ENCODE peak calls at places on chromosomes 7 and 10, in ten cellular contexts. One of them, this sample, is unnamed.
A peak's percentile ranks its signal among the peaks of the same experiment; 100 is the strongest.

GRCh38 chr7:100585511-100586265 is at the start of gene LRCH4:
- DNase-seq in dorsolateral prefrontal cortex: peak; percentile 49
- DNase-seq in brain microvascular endothelial cell: peak; percentile 7
- DNase-seq in endothelial cell of umbilical vein: no peak
- DNase-seq in CD8-positive, alpha-beta memory T cell: peak; percentile 62
- DNase-seq in HCT116: no peak
- DNase-seq in RWPE2: no peak
- DNase-seq in caudate nucleus: peak; percentile 76
- DNase-seq in HL-60: peak; percentile 31
- DNase-seq in GM23338: peak; percentile 81
- DNase-seq in this sample: no peak

GRCh38 chr7:137343483-137343841 is at the start of gene PTN:
- DNase-seq in endothelial cell of umbilical vein: no peak
- DNase-seq in brain microvascular endothelial cell: peak; percentile 14
- DNase-seq in GM23338: peak; percentile 82
- DNase-seq in RWPE2: no peak
- DNase-seq in CD8-positive, alpha-beta memory T cell: no peak
- DNase-seq in caudate nucleus: peak; percentile 34
- DNase-seq in dorsolateral prefrontal cortex: peak; percentile 9
- DNase-seq in HCT116: no peak
- DNase-seq in HL-60: no peak
- DNase-seq in this sample: peak; percentile 43

GRCh38 chr7:106717997-106718871 is 57.3 kb upstream of the CCDC71L start:
- DNase-seq in HCT116: peak; percentile 87
- DNase-seq in brain microvascular endothelial cell: peak; percentile 95
- DNase-seq in HL-60: peak; percentile 76
- DNase-seq in dorsolateral prefrontal cortex: no peak
- DNase-seq in RWPE2: peak; percentile 61
- DNase-seq in endothelial cell of umbilical vein: peak; percentile 98
- DNase-seq in caudate nucleus: no peak
- DNase-seq in CD8-positive, alpha-beta memory T cell: peak; percentile 2
- DNase-seq in GM23338: peak; percentile 52
- DNase-seq in this sample: peak; percentile 88

GRCh38 chr7:73451780-73452398 is 18.3 kb downstream of the FZD9 start:
- DNase-seq in CD8-positive, alpha-beta memory T cell: no peak
- DNase-seq in caudate nucleus: no peak
- DNase-seq in HL-60: peak; percentile 46
- DNase-seq in RWPE2: no peak
- DNase-seq in dorsolateral prefrontal cortex: peak; percentile 35
- DNase-seq in endothelial cell of umbilical vein: peak; percentile 68
- DNase-seq in brain microvascular endothelial cell: peak; percentile 50
- DNase-seq in HCT116: peak; percentile 39
- DNase-seq in GM23338: peak; percentile 72
- DNase-seq in this sample: peak; percentile 42

GRCh38 chr7:83410989-83411591 is 237.8 kb downstream of the SEMA3E start:
- DNase-seq in CD8-positive, alpha-beta memory T cell: no peak
- DNase-seq in HCT116: peak; percentile 36
- DNase-seq in caudate nucleus: no peak
- DNase-seq in brain microvascular endothelial cell: peak; percentile 16
- DNase-seq in HL-60: peak; percentile 5
- DNase-seq in GM23338: peak; percentile 78
- DNase-seq in endothelial cell of umbilical vein: peak; percentile 54
- DNase-seq in dorsolateral prefrontal cortex: no peak
- DNase-seq in RWPE2: no peak
- DNase-seq in this sample: peak; percentile 15

GRCh38 chr10:96311180-96311697 is 7.0 kb downstream of the DNTT start:
- DNase-seq in GM23338: no peak
- DNase-seq in HL-60: no peak
- DNase-seq in RWPE2: no peak
- DNase-seq in brain microvascular endothelial cell: no peak
- DNase-seq in endothelial cell of umbilical vein: no peak
- DNase-seq in caudate nucleus: no peak
- DNase-seq in dorsolateral prefrontal cortex: no peak
- DNase-seq in HCT116: no peak
- DNase-seq in CD8-positive, alpha-beta memory T cell: no peak
- DNase-seq in this sample: no peak

GRCh38 chr7:48084727-48085432 is 4.2 kb upstream of the UPP1 start:
- DNase-seq in HL-60: peak; percentile 85
- DNase-seq in brain microvascular endothelial cell: peak; percentile 98
- DNase-seq in dorsolateral prefrontal cortex: no peak
- DNase-seq in caudate nucleus: no peak
- DNase-seq in GM23338: no peak
- DNase-seq in CD8-positive, alpha-beta memory T cell: peak; percentile 45
- DNase-seq in endothelial cell of umbilical vein: peak; percentile 90
- DNase-seq in RWPE2: peak; percentile 95
- DNase-seq in HCT116: peak; percentile 87
- DNase-seq in this sample: peak; percentile 88

GRCh38 chr7:116167177-116167576 is 43.2 kb upstream of the TES start:
- DNase-seq in brain microvascular endothelial cell: no peak
- DNase-seq in RWPE2: no peak
- DNase-seq in endothelial cell of umbilical vein: no peak
- DNase-seq in CD8-positive, alpha-beta memory T cell: no peak
- DNase-seq in HCT116: no peak
- DNase-seq in caudate nucleus: no peak
- DNase-seq in dorsolateral prefrontal cortex: no peak
- DNase-seq in GM23338: peak; percentile 34
- DNase-seq in HL-60: peak; percentile 73
- DNase-seq in this sample: no peak

GRCh38 chr7:42883950-42884349 is 27.9 kb downstream of the C7orf25 start:
- DNase-seq in HCT116: no peak
- DNase-seq in endothelial cell of umbilical vein: no peak
- DNase-seq in dorsolateral prefrontal cortex: no peak
- DNase-seq in CD8-positive, alpha-beta memory T cell: no peak
- DNase-seq in GM23338: peak; percentile 31
- DNase-seq in brain microvascular endothelial cell: no peak
- DNase-seq in HL-60: peak; percentile 50
- DNase-seq in caudate nucleus: no peak
- DNase-seq in RWPE2: peak; percentile 84
- DNase-seq in this sample: no peak

GRCh38 chr7:115216652-115217051 is 294.8 kb downstream of the MDFIC start:
- DNase-seq in RWPE2: no peak
- DNase-seq in HL-60: no peak
- DNase-seq in brain microvascular endothelial cell: no peak
- DNase-seq in dorsolateral prefrontal cortex: no peak
- DNase-seq in endothelial cell of umbilical vein: no peak
- DNase-seq in GM23338: no peak
- DNase-seq in CD8-positive, alpha-beta memory T cell: no peak
- DNase-seq in caudate nucleus: no peak
- DNase-seq in HCT116: no peak
- DNase-seq in this sample: no peak

GRCh38 chr7:68820321-68820720 is 778.0 kb upstream of the AUTS2 start:
- DNase-seq in RWPE2: no peak
- DNase-seq in caudate nucleus: no peak
- DNase-seq in endothelial cell of umbilical vein: no peak
- DNase-seq in CD8-positive, alpha-beta memory T cell: no peak
- DNase-seq in dorsolateral prefrontal cortex: no peak
- DNase-seq in HCT116: no peak
- DNase-seq in HL-60: no peak
- DNase-seq in GM23338: no peak
- DNase-seq in brain microvascular endothelial cell: no peak
- DNase-seq in this sample: no peak

GRCh38 chr7:82053453-82054032 is 283.7 kb upstream of the HGF start:
- DNase-seq in GM23338: no peak
- DNase-seq in HL-60: no peak
- DNase-seq in HCT116: no peak
- DNase-seq in caudate nucleus: no peak
- DNase-seq in brain microvascular endothelial cell: no peak
- DNase-seq in endothelial cell of umbilical vein: no peak
- DNase-seq in dorsolateral prefrontal cortex: no peak
- DNase-seq in CD8-positive, alpha-beta memory T cell: no peak
- DNase-seq in RWPE2: no peak
- DNase-seq in this sample: no peak

GRCh38 chr7:82051641-82052040 is 281.8 kb upstream of the HGF start:
- DNase-seq in HL-60: no peak
- DNase-seq in brain microvascular endothelial cell: no peak
- DNase-seq in dorsolateral prefrontal cortex: no peak
- DNase-seq in CD8-positive, alpha-beta memory T cell: no peak
- DNase-seq in HCT116: no peak
- DNase-seq in GM23338: no peak
- DNase-seq in RWPE2: no peak
- DNase-seq in caudate nucleus: no peak
- DNase-seq in endothelial cell of umbilical vein: no peak
- DNase-seq in this sample: no peak

GRCh38 chr7:82050792-82051191 is 280.9 kb upstream of the HGF start:
- DNase-seq in HCT116: no peak
- DNase-seq in CD8-positive, alpha-beta memory T cell: no peak
- DNase-seq in endothelial cell of umbilical vein: no peak
- DNase-seq in brain microvascular endothelial cell: peak; percentile 80
- DNase-seq in HL-60: no peak
- DNase-seq in RWPE2: no peak
- DNase-seq in dorsolateral prefrontal cortex: no peak
- DNase-seq in GM23338: no peak
- DNase-seq in caudate nucleus: no peak
- DNase-seq in this sample: no peak

GRCh38 chr7:82049442-82049841 is 279.6 kb upstream of the HGF start:
- DNase-seq in HCT116: no peak
- DNase-seq in HL-60: no peak
- DNase-seq in CD8-positive, alpha-beta memory T cell: no peak
- DNase-seq in brain microvascular endothelial cell: peak; percentile 45
- DNase-seq in caudate nucleus: no peak
- DNase-seq in GM23338: no peak
- DNase-seq in RWPE2: no peak
- DNase-seq in endothelial cell of umbilical vein: no peak
- DNase-seq in dorsolateral prefrontal cortex: no peak
- DNase-seq in this sample: no peak

DNA sequence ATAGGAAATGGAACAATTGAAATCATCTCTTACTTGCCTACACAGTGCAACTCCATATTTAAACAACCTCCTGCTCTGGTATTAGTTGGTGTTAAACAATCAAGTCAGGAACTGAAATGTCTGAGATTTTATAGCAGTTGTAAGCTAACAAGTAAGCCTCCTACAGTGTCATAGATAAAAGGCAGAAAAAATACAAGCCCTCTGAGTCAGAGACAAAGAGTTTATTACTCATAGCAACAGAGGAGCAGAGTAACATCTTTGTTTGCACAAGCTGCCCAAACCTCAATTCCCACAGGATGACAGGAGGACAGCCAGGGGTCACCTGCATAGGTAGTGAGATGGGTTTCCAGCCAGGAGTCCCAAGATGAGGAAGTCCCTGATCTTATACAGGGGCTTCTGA is 280.3 kb upstream of the HGF start:
- DNase-seq in CD8-positive, alpha-beta memory T cell: no peak
- DNase-seq in RWPE2: no peak
- DNase-seq in endothelial cell of umbilical vein: peak; percentile 66
- DNase-seq in brain microvascular endothelial cell: peak; percentile 85
- DNase-seq in HL-60: no peak
- DNase-seq in dorsolateral prefrontal cortex: no peak
- DNase-seq in caudate nucleus: no peak
- DNase-seq in GM23338: peak; percentile 6
- DNase-seq in HCT116: peak; percentile 59
- DNase-seq in this sample: peak; percentile 55
- H3K27ac ChIP-seq in CD8-positive, alpha-beta memory T cell: no peak overlapping the region
- H3K27ac ChIP-seq in RWPE2: no peak overlapping the region
- H3K27ac ChIP-seq in endothelial cell of umbilical vein: peak overlapping the region; percentile 48
- H3K27ac ChIP-seq in brain microvascular endothelial cell: peak overlapping the region; percentile 80
- H3K27ac ChIP-seq in HL-60: no peak overlapping the region
- H3K27ac ChIP-seq in dorsolateral prefrontal cortex: peak overlapping the region; percentile 55
- H3K27ac ChIP-seq in caudate nucleus: peak overlapping the region; percentile 18
- H3K27ac ChIP-seq in GM23338: no peak overlapping the region
- H3K27ac ChIP-seq in HCT116: no peak overlapping the region
- H3K27ac ChIP-seq in this sample: peak overlapping the region; percentile 55

GRCh38 chr10:14413583-14413982 is 82.9 kb upstream of the FRMD4A start:
- DNase-seq in dorsolateral prefrontal cortex: no peak
- DNase-seq in caudate nucleus: no peak
- DNase-seq in HCT116: no peak
- DNase-seq in brain microvascular endothelial cell: no peak
- DNase-seq in CD8-positive, alpha-beta memory T cell: no peak
- DNase-seq in endothelial cell of umbilical vein: no peak
- DNase-seq in GM23338: no peak
- DNase-seq in RWPE2: no peak
- DNase-seq in HL-60: no peak
- DNase-seq in this sample: no peak
- H3K27ac ChIP-seq in dorsolateral prefrontal cortex: no peak overlapping the region
- H3K27ac ChIP-seq in caudate nucleus: no peak overlapping the region
- H3K27ac ChIP-seq in HCT116: no peak overlapping the region
- H3K27ac ChIP-seq in brain microvascular endothelial cell: peak overlapping the region; percentile 3
- H3K27ac ChIP-seq in CD8-positive, alpha-beta memory T cell: no peak overlapping the region
- H3K27ac ChIP-seq in endothelial cell of umbilical vein: no peak overlapping the region
- H3K27ac ChIP-seq in GM23338: no peak overlapping the region
- H3K27ac ChIP-seq in RWPE2: no peak overlapping the region
- H3K27ac ChIP-seq in HL-60: no peak overlapping the region
- H3K27ac ChIP-seq in this sample: no peak overlapping the region

GRCh38 chr10:62018141-62018911 is 116.8 kb downstream of the ARID5B start:
- DNase-seq in caudate nucleus: no peak
- DNase-seq in GM23338: no peak
- DNase-seq in brain microvascular endothelial cell: no peak
- DNase-seq in CD8-positive, alpha-beta memory T cell: no peak
- DNase-seq in RWPE2: no peak
- DNase-seq in endothelial cell of umbilical vein: no peak
- DNase-seq in HCT116: no peak
- DNase-seq in dorsolateral prefrontal cortex: no peak
- DNase-seq in HL-60: no peak
- DNase-seq in this sample: no peak
- H3K27ac ChIP-seq in caudate nucleus: no peak overlapping the region
- H3K27ac ChIP-seq in GM23338: no peak overlapping the region
- H3K27ac ChIP-seq in brain microvascular endothelial cell: no peak overlapping the region
- H3K27ac ChIP-seq in CD8-positive, alpha-beta memory T cell: no peak overlapping the region
- H3K27ac ChIP-seq in RWPE2: peak overlapping the region; percentile 83
- H3K27ac ChIP-seq in endothelial cell of umbilical vein: no peak overlapping the region
- H3K27ac ChIP-seq in HCT116: no peak overlapping the region
- H3K27ac ChIP-seq in dorsolateral prefrontal cortex: no peak overlapping the region
- H3K27ac ChIP-seq in HL-60: no peak overlapping the region
- H3K27ac ChIP-seq in this sample: no peak overlapping the region

GRCh38 chr7:2628891-2629290 is 2.9 kb upstream of the TTYH3 start:
- DNase-seq in dorsolateral prefrontal cortex: no peak
- DNase-seq in HL-60: no peak
- DNase-seq in CD8-positive, alpha-beta memory T cell: no peak
- DNase-seq in HCT116: no peak
- DNase-seq in RWPE2: no peak
- DNase-seq in brain microvascular endothelial cell: no peak
- DNase-seq in caudate nucleus: no peak
- DNase-seq in GM23338: no peak
- DNase-seq in endothelial cell of umbilical vein: no peak
- DNase-seq in this sample: no peak

GRCh38 chr7:2626498-2627117 is 5.2 kb upstream of the TTYH3 start:
- DNase-seq in GM23338: no peak
- DNase-seq in dorsolateral prefrontal cortex: no peak
- DNase-seq in HCT116: no peak
- DNase-seq in endothelial cell of umbilical vein: peak; percentile 87
- DNase-seq in brain microvascular endothelial cell: no peak
- DNase-seq in RWPE2: no peak
- DNase-seq in CD8-positive, alpha-beta memory T cell: no peak
- DNase-seq in HL-60: no peak
- DNase-seq in caudate nucleus: no peak
- DNase-seq in this sample: no peak

GRCh38 chr7:2629740-2630681 is 1.8 kb upstream of the TTYH3 start:
- DNase-seq in HCT116: no peak
- DNase-seq in CD8-positive, alpha-beta memory T cell: no peak
- DNase-seq in RWPE2: no peak
- DNase-seq in dorsolateral prefrontal cortex: peak; percentile 93
- DNase-seq in brain microvascular endothelial cell: no peak
- DNase-seq in GM23338: no peak
- DNase-seq in HL-60: no peak
- DNase-seq in endothelial cell of umbilical vein: no peak
- DNase-seq in caudate nucleus: no peak
- DNase-seq in this sample: no peak

GRCh38 chr7:2628137-2628482 is 3.7 kb upstream of the TTYH3 start:
- DNase-seq in GM23338: no peak
- DNase-seq in caudate nucleus: no peak
- DNase-seq in HCT116: no peak
- DNase-seq in dorsolateral prefrontal cortex: no peak
- DNase-seq in CD8-positive, alpha-beta memory T cell: no peak
- DNase-seq in RWPE2: no peak
- DNase-seq in endothelial cell of umbilical vein: no peak
- DNase-seq in brain microvascular endothelial cell: no peak
- DNase-seq in HL-60: no peak
- DNase-seq in this sample: no peak

GRCh38 chr7:2627258-2628136 is 4.3 kb upstream of the TTYH3 start:
- DNase-seq in brain microvascular endothelial cell: no peak
- DNase-seq in caudate nucleus: no peak
- DNase-seq in RWPE2: no peak
- DNase-seq in CD8-positive, alpha-beta memory T cell: no peak
- DNase-seq in HL-60: no peak
- DNase-seq in dorsolateral prefrontal cortex: no peak
- DNase-seq in endothelial cell of umbilical vein: no peak
- DNase-seq in GM23338: no peak
- DNase-seq in HCT116: no peak
- DNase-seq in this sample: no peak
- H3K27ac ChIP-seq in brain microvascular endothelial cell: no peak overlapping the region
- H3K27ac ChIP-seq in caudate nucleus: peak overlapping the region; percentile 11
- H3K27ac ChIP-seq in RWPE2: no peak overlapping the region
- H3K27ac ChIP-seq in CD8-positive, alpha-beta memory T cell: no peak overlapping the region
- H3K27ac ChIP-seq in HL-60: no peak overlapping the region
- H3K27ac ChIP-seq in dorsolateral prefrontal cortex: no peak overlapping the region
- H3K27ac ChIP-seq in endothelial cell of umbilical vein: peak overlapping the region; percentile 83
- H3K27ac ChIP-seq in GM23338: no peak overlapping the region
- H3K27ac ChIP-seq in HCT116: no peak overlapping the region
- H3K27ac ChIP-seq in this sample: peak overlapping the region; percentile 52